ENCODE peak calls at places on chromosomes 1 and 21, in four cellular contexts. V is SK-N-SH, W is neural progenitor cell, D is PC-3. B is an unnamed sample.
A peak's percentile ranks its signal among the peaks of the same experiment; 100 is the strongest.

GRCh38 chr1:67572594-67573221 is 112.3 kb upstream of the GADD45A start:
- DNase-seq in V (no peak), W (no peak), D (peak; percentile 8), B (peak; percentile 43)

GRCh38 chr1:88655685-88656299 is 28.3 kb upstream of the PKN2 start:
- DNase-seq in W (peak; percentile 13), V (peak; percentile 30), D (peak; percentile 60), B (peak; percentile 46)

GRCh38 chr1:92029241-92029922 is 403 bp upstream of the EPHX4 start:
- DNase-seq in D (no peak), V (peak; percentile 6), W (peak; percentile 5), B (no peak)

GRCh38 chr1:157704878-157705277 is 4.3 kb upstream of the FCRL3 start:
- DNase-seq in V (no peak), W (no peak), D (no peak), B (no peak)

GRCh38 chr1:53295746-53296722 is 31.8 kb downstream of the LRP8 start:
- DNase-seq in D (no peak), V (peak; percentile 77), W (no peak), B (peak; percentile 20)

GRCh38 chr1:185045793-185046441 is 559 bp downstream of the RNF2 start:
- DNase-seq in V (peak; percentile 84), D (no peak), W (peak; percentile 80), B (peak; percentile 78)

GRCh38 chr1:100304227-100304626 is 38.2 kb downstream of the RTCA start:
- DNase-seq in D (no peak), W (no peak), V (no peak), B (no peak)

GRCh38 chr1:229132106-229132443 is 138.8 kb upstream of the RAB4A start:
- DNase-seq in V (no peak), W (no peak), D (no peak), B (no peak)

GRCh38 chr1:208576425-208576824 is 332.2 kb upstream of the PLXNA2 start:
- DNase-seq in V (no peak), D (no peak), W (no peak), B (no peak)

GRCh38 chr21:36430841-36431240 is 45.6 kb downstream of the CHAF1B start:
- DNase-seq in W (no peak), V (no peak), D (no peak), B (peak; percentile 33)

GRCh38 chr1:64471218-64471719 is 1.3 kb downstream of the CACHD1 start:
- DNase-seq in V (peak; percentile 85), W (peak; percentile 78), D (no peak), B (peak; percentile 59)

GRCh38 chr1:145927073-145927886 is at the start of gene RBM8A:
- DNase-seq in V (peak; percentile 83), D (peak; percentile 99), W (peak; percentile 96), B (peak; percentile 99)

GRCh38 chr21:42147386-42148020 is 71.4 kb upstream of the ABCG1 start:
- DNase-seq in W (no peak), V (peak; percentile 22), D (no peak), B (no peak)

GRCh38 chr1:200626853-200627534 is 6.4 kb upstream of the KIF14 start:
- DNase-seq in V (no peak), W (no peak), D (no peak), B (no peak)

GRCh38 chr1:200629876-200630514 is 9.4 kb upstream of the KIF14 start:
- DNase-seq in V (no peak), W (no peak), D (no peak), B (no peak)

GRCh38 chr1:200628223-200628868 is 7.8 kb upstream of the KIF14 start:
- DNase-seq in D (no peak), V (no peak), W (no peak), B (no peak)

GRCh38 chr1:200625381-200625824 is 4.9 kb upstream of the KIF14 start:
- DNase-seq in D (no peak), V (no peak), W (no peak), B (peak; percentile 58)

GRCh38 chr1:200627548-200628222 is 7.1 kb upstream of the KIF14 start:
- DNase-seq in V (peak; percentile 23), D (no peak), W (no peak), B (no peak)
- H3F3A ChIP-seq in V (peaks cover 4% of the 10 kb centered on the region), D (no peaks in the 10 kb centered on the region), W (peaks cover 10% of the 10 kb centered on the region), B (peaks cover 8% of the 10 kb centered on the region)

GRCh38 chr1:209817691-209818090 is 10.1 kb upstream of the UTP25 start:
- DNase-seq in W (no peak), V (no peak), D (no peak), B (no peak)
- H3K27ac ChIP-seq in W (no peak overlapping the region), V (no peak overlapping the region), D (no peak overlapping the region), B (no peak overlapping the region)

DNA sequence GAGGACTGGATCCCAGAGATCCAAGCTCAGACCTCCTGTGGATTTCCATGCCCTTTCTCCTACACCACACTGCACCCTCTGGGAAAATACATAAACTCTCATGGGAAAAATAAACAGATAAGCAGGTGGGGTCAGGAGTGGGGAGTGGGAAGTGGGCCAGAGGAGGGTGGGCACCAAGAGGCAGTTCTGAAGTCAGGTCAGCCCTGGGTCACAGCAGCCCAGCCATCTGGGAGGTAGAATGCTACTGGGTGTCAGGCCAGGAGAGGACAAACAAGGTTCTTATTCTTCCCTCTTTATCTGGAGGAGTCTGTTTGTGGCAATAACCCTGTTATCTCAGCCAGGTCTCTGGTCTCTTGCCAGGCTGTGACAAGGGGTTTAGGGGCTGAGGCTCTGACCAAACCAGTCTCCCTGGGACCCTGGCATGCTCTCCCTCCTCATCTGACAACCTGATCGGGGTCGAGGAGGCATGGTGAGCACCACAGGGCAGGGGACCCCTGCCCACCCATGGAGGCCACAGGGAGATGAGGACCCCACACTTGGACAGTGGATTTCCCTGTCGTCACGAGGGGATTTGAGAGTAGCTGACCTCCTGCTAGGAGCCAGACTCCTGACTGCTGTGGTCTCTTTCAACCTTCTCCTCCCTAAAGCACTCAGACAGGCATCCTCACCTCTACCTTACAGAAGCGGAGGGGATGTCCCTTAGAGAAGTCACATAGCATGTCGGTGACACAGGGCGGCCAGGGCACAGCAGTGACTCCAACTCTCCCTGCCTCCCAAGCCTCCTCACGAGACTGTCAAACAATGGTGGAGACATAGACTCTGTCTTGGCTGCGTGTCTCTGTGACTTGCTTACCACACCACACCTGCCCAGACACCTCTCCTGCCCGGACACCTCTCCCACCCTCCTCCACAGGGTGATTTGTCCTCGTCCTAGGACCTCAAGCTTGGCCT is 51.3 kb upstream of the IFFO2 start:
- DNase-seq in D (peak; percentile 44), V (peak; percentile 48), W (no peak), B (no peak)
- H3F3A ChIP-seq in D (peaks cover 20% of the 10 kb centered on the region), V (peaks cover 19% of the 10 kb centered on the region), W (peaks cover 13% of the 10 kb centered on the region), B (peaks cover 31% of the 10 kb centered on the region)

GRCh38 chr1:163068716-163069115 is 445 bp upstream of the RGS4 start:
- DNase-seq in D (peak; percentile 35), V (peak; percentile 9), W (no peak), B (peak; percentile 52)
- H3K27ac ChIP-seq in D (no peak overlapping the region), V (peak overlapping the region; percentile 99), W (no peak overlapping the region), B (peak overlapping the region; percentile 54)

DNA sequence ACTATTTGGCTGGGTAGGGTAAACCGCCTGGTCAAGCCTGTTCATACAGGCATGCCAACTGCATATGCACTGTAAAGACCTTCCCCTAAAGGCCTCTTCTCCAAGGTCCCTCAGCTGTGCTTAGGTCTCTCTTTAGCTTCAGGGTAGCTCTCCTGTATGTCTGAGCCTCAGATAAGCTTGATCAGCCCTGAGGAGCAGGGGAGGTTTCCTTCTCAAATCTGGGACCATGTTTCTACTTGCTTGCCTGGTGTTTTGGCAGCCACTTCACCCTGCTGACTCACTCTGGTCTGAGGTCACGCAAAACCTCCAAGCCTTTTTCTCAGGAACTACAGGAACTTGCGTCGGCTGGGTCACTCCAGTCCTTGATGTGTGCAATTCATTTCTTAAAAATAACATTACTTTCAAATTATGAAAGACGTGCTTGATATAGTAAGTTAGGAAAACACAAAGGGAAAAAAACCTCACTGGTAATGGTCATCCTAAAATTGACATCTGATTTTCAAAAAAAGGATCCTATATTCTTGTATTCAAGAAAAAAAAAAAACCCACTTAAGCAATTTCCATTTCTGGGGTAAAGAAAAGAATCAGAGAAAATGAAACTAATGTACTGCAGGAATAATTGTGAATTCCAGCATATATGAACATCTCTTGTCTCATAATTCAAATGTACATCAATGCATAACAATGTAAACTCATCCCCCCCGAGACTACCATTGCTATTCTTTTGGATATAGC is 24.7 kb upstream of the RNF19B start:
- DNase-seq in V (no peak), W (no peak), D (peak; percentile 86), B (peak; percentile 97)
- H3F3A ChIP-seq in V (peaks cover 17% of the 10 kb centered on the region), W (peaks cover 15% of the 10 kb centered on the region), D (peaks cover 4% of the 10 kb centered on the region), B (peaks cover 41% of the 10 kb centered on the region)

DNA sequence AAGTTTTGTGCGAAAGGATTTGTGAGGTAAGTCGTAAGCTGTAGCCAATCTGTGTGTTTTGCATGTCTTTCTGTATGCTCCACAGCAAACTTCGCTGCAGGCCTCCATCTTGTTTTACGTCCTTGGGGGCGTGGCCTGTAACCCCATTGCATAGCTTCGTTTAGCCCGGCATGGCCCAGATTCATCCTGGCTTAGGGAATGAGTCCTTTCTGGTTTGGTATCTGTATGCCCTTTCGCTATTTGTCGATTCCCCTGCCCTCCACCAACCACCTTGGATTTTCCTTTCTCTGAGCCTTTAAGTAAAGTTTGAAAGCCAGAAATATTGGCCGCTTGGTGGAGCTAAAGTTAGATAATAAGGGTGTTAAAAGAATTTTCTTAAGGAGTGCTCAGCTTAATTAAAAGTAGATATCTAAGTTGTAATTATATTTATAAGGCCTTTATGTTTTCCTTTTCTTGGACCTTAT is 1.1 kb downstream of the THEM4 start:
- DNase-seq in W (peak; percentile 11), D (peak; percentile 17), V (no peak), B (peak; percentile 50)
- H3K27ac ChIP-seq in W (no peak overlapping the region), D (no peak overlapping the region), V (no peak overlapping the region), B (peak overlapping the region; percentile 51)

GRCh38 chr1:93669369-93669768 is 12.3 kb downstream of the BCAR3 start:
- DNase-seq in W (peak; percentile 52), D (no peak), V (no peak), B (peak; percentile 41)
- H3F3A ChIP-seq in W (peaks cover 7% of the 10 kb centered on the region), D (peaks cover 49% of the 10 kb centered on the region), V (peaks cover 93% of the 10 kb centered on the region), B (peaks cover 93% of the 10 kb centered on the region)

GRCh38 chr1:162535501-162535900 is 26.0 kb upstream of the UAP1 start:
- DNase-seq in V (no peak), D (no peak), W (no peak), B (peak; percentile 19)
- H3K27ac ChIP-seq in V (no peak overlapping the region), D (no peak overlapping the region), W (no peak overlapping the region), B (peak overlapping the region; percentile 92)

B was measured in GM23248.